ENCODE peak calls at places on chromosomes 3 and 15, in eight cellular contexts. A is PC-3, G is sigmoid colon, K is cardiac muscle cell, R is transverse colon, F is thoracic aorta, J is psoas muscle, X is IMR-90. N is an unnamed sample. For H3K4me1, the result is how much of the 10 kb centered on the place peaks cover.

GRCh38 chr15:79310612-79310984 is 314 bp upstream of the TMED3 start:
- DNase-seq in A (peak), G (no peak), K (no peak), R (no peak), F (no peak), J (no peak), X (peak), N (peak)

GRCh38 chr15:72491768-72492167 is 17.6 kb downstream of the ARIH1 start:
- DNase-seq in A (peak), G (no peak), K (no peak), R (no peak), F (no peak), J (no peak), X (peak), N (no peak)

GRCh38 chr3:24318668-24319287 is 175.9 kb downstream of the THRB start:
- DNase-seq in A (peak), G (no peak), K (no peak), R (no peak), F (no peak), J (no peak), X (peak), N (no peak)

GRCh38 chr15:42138968-42139386 is 17.5 kb downstream of the PLA2G4F start:
- DNase-seq in A (no peak), G (peak), K (no peak), R (peak), F (no peak), J (no peak), X (no peak), N (no peak)

GRCh38 chr3:156483961-156484787 is 70.7 kb downstream of the SSR3 start:
- DNase-seq in A (peak), G (peak), K (peak), R (peak), F (no peak), J (no peak), X (peak), N (no peak)

GRCh38 chr15:37058316-37058985 is 41.9 kb downstream of the MEIS2 start:
- DNase-seq in A (no peak), G (no peak), K (peak), R (no peak), F (no peak), J (no peak), X (no peak), N (no peak)

GRCh38 chr3:174955513-174956001 is 96.4 kb downstream of the NAALADL2 start:
- DNase-seq in A (peak), G (no peak), K (no peak), R (no peak), F (no peak), J (no peak), X (peak), N (no peak)

GRCh38 chr3:129360705-129361460 is 67.6 kb downstream of the EFCAB12 start:
- DNase-seq in A (no peak), G (no peak), K (no peak), R (no peak), F (no peak), J (no peak), X (no peak), N (no peak)

GRCh38 chr3:150589759-150590158 is 13.4 kb upstream of the SELENOT start:
- DNase-seq in A (no peak), G (no peak), K (no peak), R (no peak), F (no peak), J (no peak), X (peak), N (no peak)

DNA sequence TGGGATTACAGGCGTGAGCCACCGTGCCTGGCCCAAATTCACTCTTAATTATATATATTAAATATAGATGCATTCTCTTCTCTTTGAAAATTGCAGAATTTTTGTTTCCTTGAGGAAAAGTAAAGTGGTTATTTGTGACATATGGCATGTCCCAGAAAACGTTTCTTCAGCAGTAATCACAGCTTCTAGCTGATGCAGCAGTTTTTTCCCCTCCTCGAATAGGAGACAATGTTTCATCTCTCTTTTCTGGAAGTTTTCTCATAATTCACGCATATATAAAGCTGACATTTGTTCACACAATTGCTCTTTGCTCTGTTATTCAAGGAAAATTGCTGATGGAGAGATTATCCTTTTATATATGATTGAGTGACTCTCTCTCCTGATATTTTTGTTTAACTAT is 99.8 kb downstream of the SERPINI1 start:
- DNase-seq in A (no peak), G (no peak), K (no peak), R (no peak), F (no peak), J (no peak), X (no peak), N (no peak)
- H3K4me1 ChIP-seq in A (under half), G (under half), K (under half), R (under half), F (under half), J (under half), X (under half), N (under half)

GRCh38 chr3:61938878-61939549 is 377.6 kb downstream of the PTPRG start:
- DNase-seq in A (no peak), G (no peak), K (no peak), R (no peak), F (no peak), J (no peak), X (no peak), N (peak)

GRCh38 chr3:61932499-61932898 is 371.1 kb downstream of the PTPRG start:
- DNase-seq in A (no peak), G (no peak), K (no peak), R (no peak), F (no peak), J (no peak), X (no peak), N (no peak)

GRCh38 chr3:61940241-61940640 is 378.9 kb downstream of the PTPRG start:
- DNase-seq in A (no peak), G (no peak), K (no peak), R (no peak), F (no peak), J (no peak), X (no peak), N (no peak)

GRCh38 chr3:61935819-61936218 is 374.4 kb downstream of the PTPRG start:
- DNase-seq in A (no peak), G (no peak), K (no peak), R (peak), F (no peak), J (no peak), X (no peak), N (no peak)

GRCh38 chr3:61936344-61936937 is 375.1 kb downstream of the PTPRG start:
- DNase-seq in A (no peak), G (no peak), K (peak), R (peak), F (no peak), J (peak), X (peak), N (no peak)
- TF ChIP-seq CTCF in A (peak), G (no peak), K (peak), R (peak), F (peak), J (peak), X (peak), N (peak)

GRCh38 chr15:85430406-85431204 is 50.2 kb downstream of the AKAP13 start:
- DNase-seq in A (no peak), G (no peak), K (no peak), R (no peak), F (no peak), J (no peak), X (no peak), N (no peak)
- H3K4me1 ChIP-seq in A (under half), G (under half), K (under half), R (under half), F (under half), J (under half), X (under half), N (under half)

DNA sequence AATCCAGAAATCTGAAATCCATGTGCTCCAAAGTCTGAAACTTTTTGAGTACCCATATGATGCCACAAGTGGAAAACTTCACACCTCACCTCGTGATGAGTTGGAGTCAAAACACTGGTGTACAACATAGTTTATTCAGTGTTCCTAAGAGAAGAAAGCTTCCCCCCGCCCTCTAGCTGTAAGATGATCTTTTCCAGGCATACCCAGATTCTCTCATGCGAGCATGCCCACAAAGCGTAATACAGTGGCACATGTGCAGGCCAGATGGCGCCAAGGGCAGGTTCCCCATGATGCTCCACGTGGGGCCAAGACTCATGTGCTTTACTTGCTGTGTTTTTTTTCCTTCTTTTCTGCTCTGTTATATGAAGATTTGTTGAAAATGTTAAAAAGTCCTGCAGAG is 104.8 kb upstream of the LRRFIP2 start:
- DNase-seq in A (no peak), G (no peak), K (no peak), R (no peak), F (no peak), J (no peak), X (peak), N (no peak)
- TF ChIP-seq CTCF in A (no peak), G (no peak), K (no peak), R (no peak), F (no peak), J (no peak), X (no peak), N (no peak)

N was measured in body of pancreas.